ENCODE peak calls at places on chromosomes 16 and 17, in eight cellular contexts. Q is NCI-H1092 treated with DMSO at 0.1 percent for 48 hours; X is activated T-cell treated with anti-CD3 and anti-CD28 coated beads, Interleukin-2, amount 50 U/mL, for 4 hours; B is NCI-H2081; C is NCI-H1417 treated with DMSO at 0.1 percent for 48 hours; T is DMS153; M is dorsolateral prefrontal cortex; N is RCC 7860. A is an unnamed sample.

GRCh38 chr17:32519769-32520701 is 33.2 kb downstream of the CDK5R1 start:
- DNase-seq in Q (peak; percentile 69), X (peak; percentile 24), B (no peak), C (peak; percentile 33), T (peak; percentile 35), M (no peak), N (no peak), A (no peak)

GRCh38 chr17:58328195-58329034 is at the start of gene TSPOAP1:
- DNase-seq in Q (no peak), X (peak; percentile 78), B (no peak), C (no peak), T (no peak), M (no peak), N (no peak), A (no peak)

GRCh38 chr16:17104654-17105053 is 366.1 kb downstream of the XYLT1 start:
- DNase-seq in Q (no peak), X (no peak), B (no peak), C (no peak), T (no peak), M (no peak), N (no peak), A (no peak)

GRCh38 chr17:67525239-67526135 is 148.4 kb downstream of the PITPNC1 start:
- DNase-seq in Q (peak; percentile 74), X (no peak), B (peak; percentile 76), C (no peak), T (peak; percentile 57), M (no peak), N (no peak), A (no peak)

GRCh38 chr17:72119963-72120877 is 600 bp upstream of the SOX9 start:
- DNase-seq in Q (peak; percentile 87), X (no peak), B (no peak), C (no peak), T (peak; percentile 58), M (peak; percentile 61), N (no peak), A (no peak)

GRCh38 chr17:74750327-74751069 is 2.1 kb downstream of the NHERF1 start:
- DNase-seq in Q (no peak), X (no peak), B (no peak), C (no peak), T (no peak), M (no peak), N (no peak), A (no peak)

GRCh38 chr17:36673637-36674277 is 72.4 kb downstream of the MRM1 start:
- DNase-seq in Q (no peak), X (no peak), B (no peak), C (no peak), T (no peak), M (no peak), N (no peak), A (no peak)

GRCh38 chr17:35715416-35715815 is 16.0 kb upstream of the RASL10B start:
- DNase-seq in Q (no peak), X (no peak), B (no peak), C (no peak), T (no peak), M (no peak), N (no peak), A (no peak)

GRCh38 chr16:21033707-21034106 is 116.9 kb downstream of the DNAH3 start:
- DNase-seq in Q (no peak), X (no peak), B (no peak), C (no peak), T (peak; percentile 67), M (no peak), N (no peak), A (no peak)

GRCh38 chr16:66269631-66270332 is 96.7 kb upstream of the CDH5 start:
- DNase-seq in Q (no peak), X (no peak), B (no peak), C (no peak), T (no peak), M (no peak), N (no peak), A (no peak)

GRCh38 chr17:32159586-32160438 is 17.5 kb downstream of the RHOT1 start:
- DNase-seq in Q (no peak), X (no peak), B (no peak), C (no peak), T (no peak), M (no peak), N (peak; percentile 43), A (no peak)

GRCh38 chr17:45227631-45228120 is 6.0 kb downstream of the FMNL1 start:
- DNase-seq in Q (no peak), X (peak; percentile 44), B (no peak), C (no peak), T (no peak), M (no peak), N (no peak), A (no peak)

GRCh38 chr16:66551362-66551761 is 1.0 kb upstream of the CKLF start:
- DNase-seq in Q (peak; percentile 21), X (peak; percentile 43), B (no peak), C (no peak), T (peak; percentile 50), M (no peak), N (peak; percentile 56), A (no peak)

GRCh38 chr16:11781773-11782172 is 15.3 kb downstream of the ZC3H7A start:
- DNase-seq in Q (no peak), X (no peak), B (no peak), C (no peak), T (peak; percentile 25), M (peak; percentile 58), N (peak; percentile 22), A (peak; percentile 71)

GRCh38 chr16:11133344-11133921 is 122.6 kb downstream of the SOCS1 start:
- DNase-seq in Q (no peak), X (no peak), B (no peak), C (no peak), T (no peak), M (no peak), N (peak; percentile 97), A (peak; percentile 81)

GRCh38 chr17:48592592-48592991 is 987 bp downstream of the HOXB5 start:
- DNase-seq in Q (no peak), X (no peak), B (no peak), C (no peak), T (no peak), M (no peak), N (no peak), A (no peak)

GRCh38 chr16:66275795-66276428 is 90.6 kb upstream of the CDH5 start:
- DNase-seq in Q (peak; percentile 75), X (no peak), B (peak; percentile 50), C (no peak), T (peak; percentile 45), M (no peak), N (peak; percentile 28), A (peak; percentile 66)

GRCh38 chr17:1649116-1649843 is 386 bp downstream of the RILP start:
- DNase-seq in Q (peak; percentile 60), X (peak; percentile 75), B (peak; percentile 35), C (no peak), T (peak; percentile 23), M (peak; percentile 72), N (peak; percentile 66), A (peak; percentile 26)

GRCh38 chr16:67212766-67213165 is 13.8 kb downstream of the ELMO3 start:
- DNase-seq in Q (no peak), X (no peak), B (no peak), C (no peak), T (no peak), M (no peak), N (peak; percentile 35), A (no peak)

GRCh38 chr17:35931794-35932419 is 1.3 kb upstream of the RDM1 start:
- DNase-seq in Q (no peak), X (no peak), B (no peak), C (no peak), T (no peak), M (no peak), N (no peak), A (no peak)

GRCh38 chr17:29133146-29133713 is 47.0 kb downstream of the MYO18A start:
- DNase-seq in Q (no peak), X (no peak), B (no peak), C (no peak), T (no peak), M (no peak), N (peak; percentile 73), A (no peak)

GRCh38 chr16:55033225-55034156 is 102.8 kb downstream of the IRX5 start:
- DNase-seq in Q (peak; percentile 14), X (no peak), B (no peak), C (no peak), T (no peak), M (no peak), N (no peak), A (no peak)

GRCh38 chr16:89860747-89861304 is 12.6 kb upstream of the TCF25 start:
- DNase-seq in Q (peak; percentile 23), X (peak; percentile 73), B (peak; percentile 37), C (no peak), T (peak; percentile 28), M (no peak), N (peak; percentile 28), A (no peak)

GRCh38 chr17:78227455-78227916 is 3.9 kb upstream of the TMEM235 start:
- DNase-seq in Q (no peak), X (no peak), B (no peak), C (no peak), T (no peak), M (peak; percentile 76), N (peak; percentile 40), A (no peak)